ENCODE peak calls at places on chromosome 12, in five cellular contexts. O, M, C, K and Y are unnamed samples. For H3K4me1, the result is how much of the 10 kb centered on the place peaks cover.

GRCh38 chr12:105993766-105994165 is 145.0 kb downstream of the NUAK1 start:
- DNase-seq in K (no peak), O (no peak), C (no peak), M (no peak), Y (no peak)

GRCh38 chr12:12800406-12801180 is 12.6 kb upstream of the DDX47 start:
- DNase-seq in K (no peak), O (no peak), C (no peak), M (no peak), Y (no peak)

GRCh38 chr12:7269273-7269672 is 34.6 kb upstream of the ACSM4 start:
- DNase-seq in C (no peak), O (no peak), K (no peak), M (no peak), Y (no peak)

GRCh38 chr12:103884316-103884715 is 43.3 kb upstream of the NT5DC3 start:
- DNase-seq in C (peak), O (no peak), M (no peak), K (no peak), Y (no peak)

GRCh38 chr12:110657747-110658146 is 31.2 kb downstream of the HVCN1 start:
- DNase-seq in M (no peak), C (no peak), K (no peak), O (no peak), Y (no peak)

GRCh38 chr12:122866379-122866778 is 29.5 kb downstream of the VPS37B start:
- DNase-seq in K (no peak), O (no peak), M (no peak), C (no peak), Y (no peak)

GRCh38 chr12:58323676-58324075 is 382.3 kb downstream of the ATP23 start:
- DNase-seq in M (no peak), C (no peak), K (no peak), O (no peak), Y (no peak)

GRCh38 chr12:57765003-57765697 is 1.7 kb downstream of the CYP27B1 start:
- DNase-seq in K (peak), C (no peak), M (no peak), O (peak), Y (no peak)

GRCh38 chr12:32698285-32698684 is 19.2 kb downstream of the DNM1L start:
- DNase-seq in O (no peak), K (no peak), M (no peak), C (no peak), Y (no peak)

GRCh38 chr12:49518914-49519573 is 19.8 kb upstream of the KCNH3 start:
- DNase-seq in K (no peak), M (no peak), C (peak), O (no peak), Y (no peak)

GRCh38 chr12:116370004-116370404 is 92.5 kb upstream of the MED13L start:
- DNase-seq in O (no peak), M (no peak), C (peak), K (no peak), Y (no peak)

GRCh38 chr12:113327000-113327399 is 7.9 kb downstream of the SLC8B1 start:
- DNase-seq in C (no peak), K (no peak), M (no peak), O (no peak), Y (no peak)
- TF ChIP-seq CTCF in C (peak), K (no peak), M (no peak), O (no peak), Y (peak)

DNA sequence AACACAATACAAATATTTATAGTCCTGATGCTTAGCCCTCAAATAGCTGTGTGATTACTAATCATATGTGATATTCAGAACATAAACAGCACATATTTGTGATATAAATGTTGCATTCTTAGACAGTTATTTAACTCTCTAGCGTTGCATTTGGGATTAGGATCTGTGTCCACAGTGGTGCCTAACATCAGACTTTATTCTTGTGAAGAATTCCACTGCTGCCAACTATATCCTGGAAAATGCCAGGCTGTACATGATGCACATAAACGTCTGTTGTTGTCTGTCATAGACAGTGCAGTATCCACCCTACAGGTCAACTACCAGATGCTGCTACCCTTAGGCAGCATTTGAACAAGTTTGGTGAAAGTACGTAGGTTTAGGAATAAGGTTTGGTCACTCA is 39.0 kb downstream of the SLC38A4 start:
- DNase-seq in K (no peak), M (no peak), O (no peak), C (peak), Y (no peak)
- H3K4me1 ChIP-seq in K (under half), M (under half), O (under half), C (under half), Y (under half)

DNA sequence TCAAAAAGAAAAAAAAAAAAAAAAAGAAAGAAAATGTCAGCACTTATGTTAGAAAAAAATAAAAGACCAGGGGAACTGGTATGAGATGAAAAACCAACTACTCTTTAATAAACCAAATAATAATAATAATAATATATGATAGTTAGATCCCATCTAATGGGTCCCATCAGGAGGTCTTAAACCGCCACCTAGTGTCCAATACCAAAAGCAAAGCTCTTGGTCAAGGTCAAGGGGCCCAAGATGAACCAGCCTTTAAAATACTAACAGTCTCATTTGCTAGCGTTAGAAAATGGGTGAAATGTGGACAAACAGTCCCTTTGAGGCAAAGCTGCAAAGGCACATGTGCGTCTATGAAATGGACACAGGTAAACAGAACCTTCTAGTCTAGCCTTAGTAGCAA is 12.3 kb downstream of the BRAP start:
- DNase-seq in C (peak), O (no peak), M (no peak), K (no peak), Y (no peak)
- TF ChIP-seq CTCF in C (peak), O (peak), M (peak), K (peak), Y (peak)

DNA sequence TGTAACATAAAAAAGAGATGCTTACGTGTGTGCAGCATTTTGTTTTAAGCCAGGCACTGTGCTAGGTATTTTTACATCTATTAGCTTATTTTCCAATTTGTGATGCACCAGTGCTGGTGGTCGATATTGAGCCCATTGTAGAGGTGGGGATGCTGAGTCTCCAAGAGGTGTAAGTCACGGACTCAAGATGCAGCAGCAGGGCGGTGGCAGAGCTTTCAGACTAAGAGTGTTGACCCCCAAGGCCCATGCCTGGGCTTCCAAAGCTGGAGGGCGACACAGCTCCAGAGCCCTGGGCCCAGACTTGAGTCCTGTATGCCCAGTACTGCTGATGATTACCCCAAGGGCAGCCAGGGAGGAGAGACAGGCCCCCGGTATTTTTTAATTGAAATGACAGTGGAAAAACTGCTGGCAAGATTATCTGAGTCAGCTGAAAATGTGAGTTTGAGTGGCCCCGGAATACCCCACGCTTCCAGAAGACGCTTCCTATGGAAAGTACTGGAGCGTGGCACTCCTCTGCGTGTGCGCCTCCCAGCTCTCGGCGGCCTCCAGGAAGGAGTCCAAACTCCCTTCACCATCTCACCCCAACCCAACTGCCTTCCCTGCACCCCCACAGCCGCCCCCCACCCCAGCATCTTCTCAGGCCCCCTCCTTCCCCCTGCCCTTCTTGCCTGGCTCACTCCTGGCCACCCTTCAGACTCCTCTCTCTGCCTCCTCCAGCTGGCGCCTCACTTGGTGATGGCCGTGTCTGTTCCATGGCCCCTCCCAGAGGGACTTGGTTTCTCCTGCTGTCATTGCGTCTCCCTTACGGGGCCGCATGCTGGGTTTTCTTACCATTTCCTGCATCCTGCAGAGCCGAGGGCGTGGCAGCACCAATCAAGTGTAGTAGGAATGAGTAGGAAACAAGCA is 40.7 kb downstream of the ELK3 start:
- DNase-seq in O (no peak), C (no peak), K (no peak), M (no peak), Y (no peak)
- H3K4me1 ChIP-seq in O (under half), C (under half), K (under half), M (under half), Y (half or more)